ENCODE peak calls at places on chromosomes 2 and 18, in six cellular contexts. W is GM06990, R is HFF-Myc, B is amniotic stem cell, Y is SK-MEL-5, C is A549. F is an unnamed sample.

GRCh38 chr18:75679347-75679746 is 251.8 kb upstream of the SMIM21 start:
- DNase-seq in W (no peak), R (no peak), B (no peak), Y (no peak), C (no peak), F (no peak)

GRCh38 chr18:72187956-72188355 is 356.2 kb downstream of the CBLN2 start:
- DNase-seq in W (no peak), R (no peak), B (no peak), Y (no peak), C (no peak), F (no peak)

GRCh38 chr2:184597571-184597980 is 753 bp upstream of the ZNF804A start:
- DNase-seq in W (no peak), R (no peak), B (no peak), Y (no peak), C (no peak), F (peak)

GRCh38 chr2:198135481-198135934 is 331.1 kb downstream of the PLCL1 start:
- DNase-seq in W (no peak), R (no peak), B (no peak), Y (peak), C (no peak), F (no peak)

GRCh38 chr2:38886041-38886440 is 3.6 kb upstream of the ARHGEF33 start:
- DNase-seq in W (no peak), R (no peak), B (no peak), Y (no peak), C (no peak), F (no peak)

GRCh38 chr2:128145651-128146050 is 54.7 kb downstream of the UGGT1 start:
- DNase-seq in W (no peak), R (no peak), B (no peak), Y (no peak), C (no peak), F (no peak)

GRCh38 chr2:46915281-46915810 is at the start of gene MCFD2:
- DNase-seq in W (no peak), R (no peak), B (no peak), Y (peak), C (peak), F (no peak)

GRCh38 chr2:81467096-81467495 is 1162.5 kb upstream of the LRRTM1 start:
- DNase-seq in W (no peak), R (no peak), B (no peak), Y (no peak), C (no peak), F (no peak)

GRCh38 chr2:10941383-10941782 is 29.6 kb downstream of the KCNF1 start:
- DNase-seq in W (no peak), R (no peak), B (no peak), Y (no peak), C (no peak), F (no peak)

GRCh38 chr2:37287966-37288365 is 36.7 kb downstream of the PRKD3 start:
- DNase-seq in W (no peak), R (no peak), B (no peak), Y (no peak), C (peak), F (peak)

GRCh38 chr2:60230596-60230995 is 322.9 kb downstream of the BCL11A start:
- DNase-seq in W (no peak), R (no peak), B (no peak), Y (no peak), C (no peak), F (no peak)

GRCh38 chr18:711330-711692 is 1.1 kb downstream of the ENOSF1 start:
- DNase-seq in W (no peak), R (no peak), B (no peak), Y (peak), C (no peak), F (no peak)

GRCh38 chr2:58497189-58497588 is 256.1 kb upstream of the FANCL start:
- DNase-seq in W (no peak), R (no peak), B (no peak), Y (no peak), C (no peak), F (no peak)

GRCh38 chr18:10949655-10950054 is 199.7 kb downstream of the PIEZO2 start:
- DNase-seq in W (no peak), R (no peak), B (no peak), Y (no peak), C (no peak), F (peak)

GRCh38 chr2:25980076-25980887 is 2.0 kb downstream of the KIF3C start:
- DNase-seq in W (no peak), R (no peak), B (no peak), Y (no peak), C (no peak), F (no peak)

GRCh38 chr2:68435605-68436004 is 31.5 kb downstream of the FBXO48 start:
- DNase-seq in W (no peak), R (no peak), B (no peak), Y (no peak), C (no peak), F (no peak)

GRCh38 chr2:142042536-142043199 is 88.1 kb downstream of the LRP1B start:
- DNase-seq in W (no peak), R (no peak), B (no peak), Y (no peak), C (no peak), F (no peak)

GRCh38 chr2:127674241-127675209 is 805 bp downstream of the LIMS2 start:
- DNase-seq in W (no peak), R (no peak), B (no peak), Y (no peak), C (peak), F (no peak)

GRCh38 chr2:16173893-16174692 is 233.7 kb downstream of the MYCN start:
- DNase-seq in W (no peak), R (no peak), B (no peak), Y (no peak), C (no peak), F (no peak)

GRCh38 chr2:147843421-147843863 is 1.4 kb upstream of the ACVR2A start:
- DNase-seq in W (no peak), R (no peak), B (no peak), Y (no peak), C (no peak), F (no peak)

F was measured in OCI-M1.